ENCODE peak calls at places on chromosomes 12 and 14, in seven cellular contexts. C is Caco-2, Q is ovary, A is cardiac fibroblast, K is dorsolateral prefrontal cortex, U is endodermal cell, I is stomach. O is an unnamed sample.

GRCh38 chr12:14283489-14284144 is 81.9 kb upstream of the ATF7IP start:
- DNase-seq in C (no peak), Q (no peak), A (no peak), K (no peak), U (peak), I (no peak), O (no peak)

GRCh38 chr12:113247123-113248045 is 26.1 kb downstream of the TPCN1 start:
- DNase-seq in C (no peak), Q (no peak), A (no peak), K (no peak), U (peak), I (no peak), O (no peak)

GRCh38 chr14:95413289-95414215 is 93.8 kb upstream of the CLMN start:
- DNase-seq in C (no peak), Q (no peak), A (no peak), K (no peak), U (no peak), I (no peak), O (no peak)

GRCh38 chr12:113082486-113083148 is 26.1 kb downstream of the DTX1 start:
- DNase-seq in C (no peak), Q (no peak), A (no peak), K (no peak), U (no peak), I (no peak), O (no peak)

GRCh38 chr12:41983394-41983793 is 161.3 kb downstream of the GXYLT1 start:
- DNase-seq in C (no peak), Q (no peak), A (no peak), K (no peak), U (peak), I (no peak), O (no peak)

GRCh38 chr12:62640910-62641448 is 174.4 kb downstream of the MON2 start:
- DNase-seq in C (no peak), Q (no peak), A (peak), K (no peak), U (peak), I (no peak), O (peak)

GRCh38 chr12:52687527-52688385 is 7.5 kb upstream of the KRT1 start:
- DNase-seq in C (no peak), Q (no peak), A (no peak), K (no peak), U (no peak), I (no peak), O (no peak)

GRCh38 chr12:111776836-111777344 is 10.2 kb downstream of the ALDH2 start:
- DNase-seq in C (no peak), Q (no peak), A (no peak), K (no peak), U (no peak), I (no peak), O (no peak)

GRCh38 chr12:80412343-80412953 is 31.6 kb upstream of the PTPRQ start:
- DNase-seq in C (peak), Q (no peak), A (peak), K (no peak), U (no peak), I (no peak), O (peak)

GRCh38 chr12:104025771-104026170 is 24.2 kb downstream of the GLT8D2 start:
- DNase-seq in C (no peak), Q (no peak), A (no peak), K (no peak), U (no peak), I (no peak), O (no peak)

GRCh38 chr12:57085999-57086950 is 2.6 kb upstream of the NAB2 start:
- DNase-seq in C (peak), Q (peak), A (peak), K (peak), U (peak), I (peak), O (peak)

GRCh38 chr12:30887226-30887625 is 39.3 kb upstream of the TSPAN11 start:
- DNase-seq in C (no peak), Q (no peak), A (no peak), K (no peak), U (no peak), I (no peak), O (no peak)

GRCh38 chr14:53609009-53609408 is 347.6 kb downstream of the BMP4 start:
- DNase-seq in C (no peak), Q (no peak), A (no peak), K (no peak), U (no peak), I (no peak), O (no peak)

GRCh38 chr14:106681161-106681955 is 1155.0 kb downstream of the TMEM121 start:
- DNase-seq in C (no peak), Q (no peak), A (no peak), K (no peak), U (no peak), I (no peak), O (no peak)
- TF ChIP-seq CTCF in C (peak), Q (no peak), A (no peak), K (no peak), U (no peak), I (no peak), O (no peak)

GRCh38 chr12:122646568-122647220 is 56.5 kb downstream of the HCAR2 start:
- DNase-seq in C (no peak), Q (no peak), A (peak), K (no peak), U (no peak), I (no peak), O (peak)
- H3K4me3 ChIP-seq in C (no peak), Q (no peak), A (no peak), K (no peak), U (no peak), I (no peak), O (no peak)

DNA sequence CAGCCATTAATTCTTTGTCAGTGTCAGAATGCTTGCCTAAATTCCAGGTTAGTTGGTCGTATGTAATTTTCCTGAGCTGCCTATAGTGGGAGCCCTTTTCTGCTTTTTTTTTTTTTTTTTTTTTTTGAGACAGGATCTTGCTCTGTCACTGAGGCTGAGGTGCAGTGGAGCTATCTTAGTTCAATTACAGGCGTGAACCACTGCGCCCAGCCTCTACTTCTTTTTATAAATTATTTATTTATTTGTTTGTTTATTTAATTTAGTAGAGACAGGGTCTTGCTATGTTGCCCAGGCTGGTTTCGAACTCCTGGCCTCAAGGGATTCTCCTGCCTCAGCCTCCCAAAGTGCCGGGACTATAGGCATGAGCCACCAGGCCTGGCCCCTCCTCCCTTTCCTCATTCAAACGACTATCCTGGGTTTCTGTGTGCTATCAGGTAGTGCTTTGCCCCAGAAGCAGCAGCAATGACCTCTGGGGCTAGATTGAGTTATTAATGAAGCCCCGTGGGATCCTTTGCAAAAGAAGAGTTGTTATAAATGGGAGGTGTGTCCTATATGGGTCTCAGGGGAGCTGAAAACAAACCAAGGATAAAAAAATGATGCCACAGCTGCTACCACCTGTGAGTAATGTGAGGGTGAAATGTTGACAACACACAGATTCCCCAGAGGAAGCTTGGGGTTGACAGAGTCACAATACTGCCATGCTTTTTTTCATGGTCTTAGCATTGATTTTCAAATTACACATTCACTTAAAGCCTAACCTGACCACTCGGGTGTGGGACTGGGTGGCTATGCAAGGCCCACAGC is 34.6 kb upstream of the NFKBIA start:
- DNase-seq in C (no peak), Q (no peak), A (peak), K (no peak), U (no peak), I (no peak), O (peak)
- TF ChIP-seq CTCF in C (peak), Q (no peak), A (peak), K (peak), U (peak), I (no peak), O (peak)

GRCh38 chr12:91179315-91179714 is 3.3 kb downstream of the DCN start:
- DNase-seq in C (no peak), Q (no peak), A (peak), K (no peak), U (no peak), I (no peak), O (peak)

GRCh38 chr12:91180162-91180561 is 2.5 kb downstream of the DCN start:
- DNase-seq in C (no peak), Q (no peak), A (no peak), K (no peak), U (no peak), I (no peak), O (no peak)

GRCh38 chr12:91181053-91181452 is 1.6 kb downstream of the DCN start:
- DNase-seq in C (no peak), Q (no peak), A (peak), K (no peak), U (no peak), I (no peak), O (peak)

GRCh38 chr12:91178801-91179200 is 3.8 kb downstream of the DCN start:
- DNase-seq in C (no peak), Q (no peak), A (no peak), K (no peak), U (no peak), I (no peak), O (no peak)

DNA sequence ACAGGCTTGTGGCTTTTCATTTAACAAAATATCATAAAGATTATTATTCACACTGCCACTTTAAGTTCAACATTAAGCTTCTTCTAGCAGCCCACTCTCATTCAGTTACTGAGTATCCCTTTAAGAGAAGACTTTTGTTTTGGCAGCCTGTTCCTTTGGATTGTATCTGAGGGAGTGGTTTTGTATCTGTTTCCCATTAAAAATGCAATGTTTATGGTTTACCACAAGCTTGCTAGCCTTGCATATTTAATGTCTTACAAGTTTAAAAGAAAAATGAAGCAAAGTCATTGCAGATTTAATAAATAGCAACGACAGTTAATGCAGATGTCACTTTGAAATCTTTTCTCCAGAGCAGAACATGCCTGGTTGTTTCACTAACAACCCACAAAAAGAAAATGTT is 2.0 kb downstream of the DCN start:
- DNase-seq in C (no peak), Q (no peak), A (peak), K (no peak), U (no peak), I (no peak), O (peak)
- H3K4me3 ChIP-seq in C (no peak), Q (peak), A (peak), K (peak), U (no peak), I (peak), O (peak)

O was measured in fibroblast of pulmonary artery.